ENCODE peak calls at places on chromosomes 12 and 14, in ten cellular contexts. O, Q, I, L, D, A, C, V, Z and W are unnamed samples.

GRCh38 chr14:20848316-20848954 is 42.8 kb upstream of the RNASE3 start:
- DNase-seq in Q (peak), V (no peak), I (no peak), D (no peak), L (no peak), C (no peak), O (no peak), A (peak), Z (no peak), W (no peak)

GRCh38 chr12:96247567-96247962 is 53.4 kb downstream of the ELK3 start:
- DNase-seq in C (no peak), Z (no peak), D (no peak), A (no peak), O (no peak), I (no peak), Q (no peak), L (no peak), V (no peak), W (no peak)

GRCh38 chr12:116370886-116371580 is 93.5 kb upstream of the MED13L start:
- DNase-seq in I (no peak), Q (no peak), O (no peak), A (no peak), V (no peak), C (no peak), L (no peak), D (no peak), Z (no peak), W (no peak)

GRCh38 chr12:108047130-108047550 is 81.9 kb upstream of the WSCD2 start:
- DNase-seq in O (no peak), C (no peak), A (no peak), I (no peak), D (no peak), L (no peak), Q (no peak), Z (peak), V (no peak), W (no peak)

GRCh38 chr12:27244680-27245005 is 557 bp downstream of the STK38L start:
- DNase-seq in A (no peak), V (no peak), D (peak), Z (no peak), Q (peak), C (no peak), L (no peak), O (no peak), I (no peak), W (no peak)

GRCh38 chr14:70692210-70692609 is 50.5 kb downstream of the TTC9 start:
- DNase-seq in V (no peak), I (no peak), D (no peak), Q (no peak), Z (peak), L (no peak), A (no peak), O (no peak), C (peak), W (peak)

GRCh38 chr14:32608880-32609279 is 279.8 kb downstream of the AKAP6 start:
- DNase-seq in C (no peak), Q (peak), O (no peak), A (no peak), Z (no peak), L (no peak), I (no peak), D (peak), V (no peak), W (no peak)

GRCh38 chr12:94010307-94010706 is 138.1 kb upstream of the PLXNC1 start:
- DNase-seq in V (no peak), I (no peak), L (no peak), Q (no peak), D (no peak), A (no peak), Z (no peak), C (no peak), O (no peak), W (no peak)

GRCh38 chr12:92029136-92029535 is 116.5 kb downstream of the BTG1 start:
- DNase-seq in V (no peak), C (no peak), O (no peak), D (no peak), Q (no peak), A (no peak), Z (no peak), I (no peak), L (no peak), W (no peak)
- TF ChIP-seq CTCF in V (no peak), C (no peak), O (no peak), D (no peak), Q (no peak), A (no peak), Z (no peak), I (no peak), L (no peak), W (no peak)

GRCh38 chr14:99630202-99630601 is 14.7 kb upstream of the HHIPL1 start:
- DNase-seq in V (no peak), O (no peak), Q (no peak), D (no peak), L (no peak), A (peak), Z (no peak), I (no peak), C (no peak), W (no peak)
- TF ChIP-seq CTCF in V (no peak), O (no peak), Q (no peak), D (no peak), L (no peak), A (no peak), Z (no peak), I (no peak), C (no peak), W (no peak)

GRCh38 chr12:4276524-4277204 is 3.1 kb downstream of the CCND2 start:
- DNase-seq in A (peak), C (peak), V (peak), Q (peak), I (peak), D (peak), L (peak), O (peak), Z (peak), W (peak)

GRCh38 chr12:4277856-4278581 is 4.5 kb downstream of the CCND2 start:
- DNase-seq in Z (no peak), C (no peak), D (no peak), L (no peak), Q (no peak), O (no peak), V (no peak), I (no peak), A (no peak), W (no peak)

GRCh38 chr12:4275869-4276253 is 2.3 kb downstream of the CCND2 start:
- DNase-seq in C (no peak), L (no peak), I (peak), V (peak), A (no peak), Z (peak), D (no peak), O (peak), Q (no peak), W (no peak)

GRCh38 chr12:4278582-4278939 is 5.0 kb downstream of the CCND2 start:
- DNase-seq in A (no peak), I (peak), D (no peak), O (no peak), C (peak), V (no peak), L (no peak), Q (no peak), Z (peak), W (peak)

DNA sequence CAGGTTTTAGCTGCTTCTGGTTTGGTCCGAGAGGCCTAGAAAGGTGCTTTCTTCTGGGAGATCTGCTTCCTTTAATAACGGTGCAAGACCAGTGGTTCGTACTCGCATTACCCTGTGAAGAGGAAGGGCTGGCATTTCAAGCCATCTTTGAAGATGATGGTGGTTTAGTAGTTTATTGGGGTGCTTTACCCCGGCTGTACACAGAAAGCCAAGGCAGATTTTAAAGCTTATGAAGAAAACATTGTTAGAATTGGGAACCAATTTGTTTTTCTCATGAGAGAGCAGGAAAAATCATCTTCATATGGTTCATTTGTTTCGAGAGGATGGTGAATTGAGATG is 3.6 kb downstream of the CCND2 start:
- DNase-seq in O (no peak), Q (no peak), A (no peak), Z (no peak), D (no peak), L (no peak), I (no peak), C (no peak), V (no peak), W (no peak)
- TF ChIP-seq CTCF in O (peak), Q (no peak), A (no peak), Z (no peak), D (no peak), L (no peak), I (no peak), C (peak), V (no peak), W (peak)

DNA sequence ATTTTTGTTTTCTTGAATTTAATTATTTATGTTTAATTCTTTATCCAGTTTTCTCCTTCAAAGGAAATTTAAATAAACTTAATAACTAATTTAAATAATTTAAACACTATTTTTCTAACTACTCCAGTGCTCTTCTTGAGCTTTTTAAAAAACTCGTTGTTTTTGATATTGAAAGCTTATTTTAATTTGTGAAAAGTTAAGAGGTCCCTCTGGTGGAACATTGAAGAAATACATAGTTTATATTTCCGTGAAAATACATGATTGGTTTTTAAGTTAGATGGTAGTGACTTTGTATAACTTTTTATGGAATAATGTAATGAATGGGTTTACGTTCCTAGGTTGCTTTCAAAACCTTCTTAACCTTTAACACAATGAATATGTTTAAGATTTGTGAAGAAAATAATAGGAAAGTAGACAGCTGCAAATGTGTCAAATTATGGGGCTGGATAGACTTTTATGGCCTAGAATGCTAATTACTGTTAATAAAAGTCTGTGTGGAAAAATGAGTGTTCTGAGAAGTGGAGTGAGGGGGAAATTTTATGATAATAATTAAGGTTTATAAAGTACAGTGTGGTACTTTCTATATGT is 45.9 kb upstream of the MSRB3 start:
- DNase-seq in Z (no peak), L (no peak), I (no peak), A (no peak), V (no peak), D (peak), Q (peak), O (peak), C (no peak), W (no peak)
- TF ChIP-seq CTCF in Z (peak), L (peak), I (peak), A (peak), V (peak), D (no peak), Q (peak), O (peak), C (peak), W (peak)

DNA sequence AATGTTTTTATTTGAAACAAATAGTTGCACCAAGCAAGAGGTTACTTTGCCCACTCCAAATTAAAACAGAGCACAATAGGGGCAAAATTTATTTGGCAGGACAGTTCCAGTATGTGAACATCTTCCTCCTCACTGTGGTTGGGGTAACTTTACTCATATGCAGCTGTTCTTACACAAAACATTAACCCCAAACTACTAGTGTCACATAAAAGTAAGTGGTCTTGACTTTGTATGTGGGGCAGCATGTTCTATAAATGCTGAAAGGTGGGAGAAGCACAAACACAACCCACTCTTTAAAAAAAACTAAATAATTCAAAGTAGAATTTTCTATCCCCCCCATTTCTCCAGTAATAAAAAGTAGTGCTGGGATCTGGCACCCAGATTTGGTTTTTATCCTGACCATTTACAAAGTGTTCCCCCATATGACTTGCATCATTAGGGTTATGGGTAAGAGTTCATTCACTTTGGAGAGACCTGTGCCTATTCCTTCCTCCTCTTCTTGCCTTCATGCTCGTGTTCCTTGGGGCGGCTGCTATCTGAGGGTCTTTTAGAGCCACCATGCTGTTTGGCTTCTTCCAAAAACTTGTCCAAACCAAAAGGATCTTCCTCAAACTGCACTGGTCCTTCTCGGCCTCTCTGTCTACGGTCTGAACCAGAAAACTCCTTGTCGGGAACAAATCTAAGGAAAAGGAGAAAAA is 9.9 kb downstream of the SLIRP start:
- DNase-seq in O (no peak), Q (no peak), Z (no peak), V (no peak), C (no peak), L (no peak), D (no peak), A (no peak), I (no peak), W (no peak)
- TF ChIP-seq CTCF in O (no peak), Q (no peak), Z (no peak), V (no peak), C (no peak), L (no peak), D (no peak), A (no peak), I (no peak), W (no peak)

DNA sequence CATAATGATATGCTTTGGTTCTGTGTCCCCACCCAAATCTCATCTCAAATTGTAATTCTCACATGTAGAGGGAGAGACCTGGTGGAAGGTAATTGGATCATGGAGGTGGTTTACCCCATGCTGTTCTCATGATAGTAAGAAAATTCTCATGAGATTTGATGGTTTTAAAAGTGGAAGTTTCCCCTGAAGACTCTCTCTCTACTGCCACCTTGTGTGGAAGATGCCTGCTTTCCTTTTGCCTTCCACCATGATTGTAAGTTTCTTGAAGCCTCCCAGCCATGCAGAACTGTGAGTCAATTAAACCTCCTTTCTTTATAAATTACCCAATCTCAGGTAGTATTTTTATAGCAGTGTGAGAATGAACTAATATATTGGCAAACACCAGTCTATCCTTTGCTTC is 260.4 kb upstream of the PPFIA2 start:
- DNase-seq in Z (no peak), C (no peak), L (no peak), Q (no peak), A (no peak), D (no peak), O (no peak), V (no peak), I (no peak), W (no peak)
- TF ChIP-seq CTCF in Z (peak), C (peak), L (peak), Q (no peak), A (peak), D (no peak), O (no peak), V (no peak), I (no peak), W (no peak)

DNA sequence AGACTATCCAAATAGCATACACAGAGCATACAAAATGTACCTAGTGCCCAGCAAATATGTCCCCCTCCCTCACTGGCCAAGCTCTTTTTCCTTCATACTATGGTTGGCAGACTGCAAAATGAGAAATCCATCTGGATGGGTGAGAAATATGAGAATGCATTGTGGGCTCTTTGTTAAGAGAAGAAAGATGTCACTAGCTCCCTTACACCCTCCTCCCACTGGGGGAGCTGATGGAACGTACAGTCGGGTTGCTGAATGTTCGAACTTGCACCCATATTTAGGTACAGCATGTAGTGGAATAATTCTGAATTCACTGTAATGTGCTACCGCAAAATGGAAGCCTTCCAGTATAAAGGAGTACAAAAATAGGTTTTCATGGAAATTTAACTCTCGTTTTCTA is 377.5 kb downstream of the GRIN2B start:
- DNase-seq in D (no peak), O (no peak), L (no peak), V (no peak), Z (no peak), I (no peak), Q (no peak), C (no peak), A (no peak), W (no peak)
- TF ChIP-seq CTCF in D (no peak), O (no peak), L (no peak), V (no peak), Z (no peak), I (no peak), Q (no peak), C (no peak), A (peak), W (no peak)

DNA sequence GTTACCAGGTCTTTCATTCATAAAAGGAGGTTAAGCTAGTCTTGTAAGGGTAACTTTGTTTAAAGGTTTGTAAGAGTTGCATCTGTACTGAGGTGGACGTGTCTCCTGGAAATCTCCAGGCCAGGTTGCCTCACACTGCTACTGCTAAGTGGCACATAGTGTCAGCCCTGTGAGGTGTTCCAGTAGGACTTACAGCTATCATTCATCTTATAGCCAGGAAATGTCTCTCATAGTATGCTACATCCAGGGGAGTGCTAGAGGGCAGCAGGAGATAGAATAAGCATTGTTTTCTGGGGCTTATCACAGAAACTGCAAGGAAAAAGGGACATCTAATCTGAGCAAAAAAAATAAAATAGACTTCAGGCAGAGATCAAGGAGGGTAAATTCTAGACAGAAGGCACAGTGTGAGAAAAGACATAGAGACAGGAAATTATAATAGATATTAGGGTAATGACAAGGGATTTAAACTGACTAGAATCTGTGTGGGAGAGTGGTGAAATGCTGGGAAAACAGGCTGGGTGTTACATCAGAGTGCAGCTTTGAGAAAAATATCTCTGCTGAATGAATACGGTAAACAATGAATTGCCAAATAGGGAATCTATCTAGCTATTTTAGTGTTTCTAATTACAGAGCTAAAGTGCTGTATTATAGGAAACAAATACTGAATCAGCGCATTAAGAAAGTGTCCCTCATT is 205.0 kb upstream of the ABCD2 start:
- DNase-seq in A (no peak), D (peak), I (no peak), V (no peak), Z (no peak), Q (no peak), C (no peak), L (no peak), O (no peak), W (no peak)
- TF ChIP-seq CTCF in A (no peak), D (no peak), I (no peak), V (no peak), Z (no peak), Q (no peak), C (no peak), L (no peak), O (no peak), W (no peak)

GRCh38 chr14:29927596-29928341 is at the start of gene PRKD1:
- DNase-seq in O (peak), V (peak), A (no peak), C (peak), Q (peak), Z (peak), D (peak), L (peak), I (peak), W (peak)
- TF ChIP-seq CTCF in O (peak), V (peak), A (no peak), C (peak), Q (no peak), Z (peak), D (peak), L (no peak), I (no peak), W (peak)